ENCODE peak calls at places on chromosomes 3 and 15, in seven cellular contexts. One of them, this sample, is unnamed.

GRCh38 chr3:129619726-129620162 is 13.3 kb upstream of the PLXND1 start:
- DNase-seq in fibroblast of the aortic adventitia: no peak
- DNase-seq in cardiac muscle cell: no peak
- DNase-seq in kidney: peak
- DNase-seq in cardiac fibroblast: no peak
- DNase-seq in upper lobe of right lung: peak
- DNase-seq in neural progenitor cell: no peak
- DNase-seq in this sample: no peak

GRCh38 chr15:90851114-90851513 is 17.3 kb upstream of the FURIN start:
- DNase-seq in cardiac muscle cell: no peak
- DNase-seq in upper lobe of right lung: no peak
- DNase-seq in cardiac fibroblast: no peak
- DNase-seq in kidney: no peak
- DNase-seq in neural progenitor cell: no peak
- DNase-seq in fibroblast of the aortic adventitia: no peak
- DNase-seq in this sample: no peak

GRCh38 chr15:69484837-69485236 is 32.2 kb downstream of the RPLP1 start:
- DNase-seq in cardiac fibroblast: no peak
- DNase-seq in upper lobe of right lung: no peak
- DNase-seq in kidney: peak
- DNase-seq in neural progenitor cell: no peak
- DNase-seq in fibroblast of the aortic adventitia: peak
- DNase-seq in cardiac muscle cell: no peak
- DNase-seq in this sample: no peak

GRCh38 chr3:112629425-112629824 is 11.5 kb downstream of the CCDC80 start:
- DNase-seq in cardiac fibroblast: peak
- DNase-seq in fibroblast of the aortic adventitia: peak
- DNase-seq in upper lobe of right lung: no peak
- DNase-seq in cardiac muscle cell: peak
- DNase-seq in neural progenitor cell: no peak
- DNase-seq in kidney: no peak
- DNase-seq in this sample: peak

GRCh38 chr15:90557147-90557546 is 27.4 kb downstream of the CRTC3 start:
- DNase-seq in upper lobe of right lung: no peak
- DNase-seq in neural progenitor cell: no peak
- DNase-seq in fibroblast of the aortic adventitia: no peak
- DNase-seq in cardiac fibroblast: no peak
- DNase-seq in kidney: no peak
- DNase-seq in cardiac muscle cell: no peak
- DNase-seq in this sample: peak

GRCh38 chr15:31455499-31455898 is 128.9 kb downstream of the KLF13 start:
- DNase-seq in cardiac fibroblast: no peak
- DNase-seq in cardiac muscle cell: no peak
- DNase-seq in kidney: no peak
- DNase-seq in fibroblast of the aortic adventitia: no peak
- DNase-seq in neural progenitor cell: no peak
- DNase-seq in upper lobe of right lung: no peak
- DNase-seq in this sample: peak

GRCh38 chr15:81106560-81106959 is 27.5 kb upstream of the CFAP161 start:
- DNase-seq in fibroblast of the aortic adventitia: peak
- DNase-seq in neural progenitor cell: peak
- DNase-seq in kidney: no peak
- DNase-seq in cardiac muscle cell: peak
- DNase-seq in upper lobe of right lung: no peak
- DNase-seq in cardiac fibroblast: peak
- DNase-seq in this sample: peak

GRCh38 chr3:189680723-189681122 is 49.5 kb downstream of the TP63 start:
- DNase-seq in upper lobe of right lung: no peak
- DNase-seq in neural progenitor cell: no peak
- DNase-seq in cardiac fibroblast: no peak
- DNase-seq in fibroblast of the aortic adventitia: no peak
- DNase-seq in kidney: no peak
- DNase-seq in cardiac muscle cell: no peak
- DNase-seq in this sample: no peak

GRCh38 chr3:111895079-111895478 is 36.0 kb downstream of the PHLDB2 start:
- DNase-seq in cardiac fibroblast: peak
- DNase-seq in kidney: no peak
- DNase-seq in upper lobe of right lung: no peak
- DNase-seq in fibroblast of the aortic adventitia: peak
- DNase-seq in cardiac muscle cell: peak
- DNase-seq in neural progenitor cell: peak
- DNase-seq in this sample: peak

GRCh38 chr3:101518421-101518871 is 5.4 kb upstream of the SENP7 start:
- DNase-seq in fibroblast of the aortic adventitia: no peak
- DNase-seq in cardiac muscle cell: no peak
- DNase-seq in neural progenitor cell: no peak
- DNase-seq in cardiac fibroblast: peak
- DNase-seq in upper lobe of right lung: no peak
- DNase-seq in kidney: no peak
- DNase-seq in this sample: no peak

GRCh38 chr15:101641894-101642293 is 10.3 kb downstream of the TM2D3 start:
- DNase-seq in neural progenitor cell: no peak
- DNase-seq in cardiac muscle cell: no peak
- DNase-seq in fibroblast of the aortic adventitia: no peak
- DNase-seq in kidney: no peak
- DNase-seq in upper lobe of right lung: no peak
- DNase-seq in cardiac fibroblast: peak
- DNase-seq in this sample: peak

GRCh38 chr3:122324871-122325323 is at the start of gene CSTA:
- DNase-seq in cardiac fibroblast: peak
- DNase-seq in upper lobe of right lung: no peak
- DNase-seq in fibroblast of the aortic adventitia: peak
- DNase-seq in cardiac muscle cell: no peak
- DNase-seq in neural progenitor cell: no peak
- DNase-seq in kidney: no peak
- DNase-seq in this sample: peak

GRCh38 chr3:119579366-119580147 is at the start of gene ADPRH:
- DNase-seq in upper lobe of right lung: peak
- DNase-seq in fibroblast of the aortic adventitia: peak
- DNase-seq in neural progenitor cell: peak
- DNase-seq in cardiac fibroblast: peak
- DNase-seq in cardiac muscle cell: peak
- DNase-seq in kidney: peak
- DNase-seq in this sample: peak

GRCh38 chr15:95292790-95293450 is 1037.6 kb upstream of the NR2F2 start:
- DNase-seq in cardiac muscle cell: peak
- DNase-seq in neural progenitor cell: no peak
- DNase-seq in kidney: no peak
- DNase-seq in fibroblast of the aortic adventitia: no peak
- DNase-seq in upper lobe of right lung: no peak
- DNase-seq in cardiac fibroblast: peak
- DNase-seq in this sample: no peak

GRCh38 chr3:13728487-13728886 is 151.4 kb downstream of the WNT7A start:
- DNase-seq in fibroblast of the aortic adventitia: no peak
- DNase-seq in cardiac muscle cell: no peak
- DNase-seq in cardiac fibroblast: no peak
- DNase-seq in kidney: no peak
- DNase-seq in neural progenitor cell: no peak
- DNase-seq in upper lobe of right lung: no peak
- DNase-seq in this sample: no peak

GRCh38 chr3:13723676-13724207 is 156.1 kb downstream of the WNT7A start:
- DNase-seq in kidney: no peak
- DNase-seq in cardiac muscle cell: no peak
- DNase-seq in cardiac fibroblast: no peak
- DNase-seq in fibroblast of the aortic adventitia: no peak
- DNase-seq in upper lobe of right lung: peak
- DNase-seq in neural progenitor cell: no peak
- DNase-seq in this sample: no peak

GRCh38 chr3:13722178-13722577 is 157.7 kb downstream of the WNT7A start:
- DNase-seq in fibroblast of the aortic adventitia: no peak
- DNase-seq in upper lobe of right lung: no peak
- DNase-seq in kidney: no peak
- DNase-seq in neural progenitor cell: no peak
- DNase-seq in cardiac muscle cell: no peak
- DNase-seq in cardiac fibroblast: no peak
- DNase-seq in this sample: no peak

DNA sequence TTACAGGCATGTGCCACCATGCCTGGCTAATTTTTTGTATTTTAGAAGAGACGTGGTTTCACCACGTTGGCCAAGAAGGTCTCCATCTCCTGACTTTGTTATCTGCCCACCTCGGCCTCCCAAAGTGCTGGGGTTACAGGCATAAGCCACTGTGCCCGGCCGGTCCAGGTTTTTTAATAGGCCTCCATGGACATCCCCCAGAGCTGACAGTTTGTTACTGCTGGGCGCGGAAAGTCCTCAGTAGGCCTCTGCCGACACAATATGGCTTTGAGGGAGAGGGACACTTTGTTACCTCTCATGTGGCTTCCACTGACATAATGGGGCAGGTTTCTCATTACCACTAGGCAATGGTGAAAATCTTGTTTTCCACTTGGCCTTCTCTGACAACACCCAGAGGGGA is 152.0 kb downstream of the WNT7A start:
- DNase-seq in neural progenitor cell: no peak
- DNase-seq in cardiac fibroblast: no peak
- DNase-seq in upper lobe of right lung: peak
- DNase-seq in cardiac muscle cell: no peak
- DNase-seq in fibroblast of the aortic adventitia: no peak
- DNase-seq in kidney: peak
- DNase-seq in this sample: no peak
- H3K4me3 ChIP-seq in neural progenitor cell: no peak
- H3K4me3 ChIP-seq in cardiac fibroblast: no peak
- H3K4me3 ChIP-seq in upper lobe of right lung: no peak
- H3K4me3 ChIP-seq in cardiac muscle cell: no peak
- H3K4me3 ChIP-seq in fibroblast of the aortic adventitia: no peak
- H3K4me3 ChIP-seq in kidney: no peak
- H3K4me3 ChIP-seq in this sample: no peak

DNA sequence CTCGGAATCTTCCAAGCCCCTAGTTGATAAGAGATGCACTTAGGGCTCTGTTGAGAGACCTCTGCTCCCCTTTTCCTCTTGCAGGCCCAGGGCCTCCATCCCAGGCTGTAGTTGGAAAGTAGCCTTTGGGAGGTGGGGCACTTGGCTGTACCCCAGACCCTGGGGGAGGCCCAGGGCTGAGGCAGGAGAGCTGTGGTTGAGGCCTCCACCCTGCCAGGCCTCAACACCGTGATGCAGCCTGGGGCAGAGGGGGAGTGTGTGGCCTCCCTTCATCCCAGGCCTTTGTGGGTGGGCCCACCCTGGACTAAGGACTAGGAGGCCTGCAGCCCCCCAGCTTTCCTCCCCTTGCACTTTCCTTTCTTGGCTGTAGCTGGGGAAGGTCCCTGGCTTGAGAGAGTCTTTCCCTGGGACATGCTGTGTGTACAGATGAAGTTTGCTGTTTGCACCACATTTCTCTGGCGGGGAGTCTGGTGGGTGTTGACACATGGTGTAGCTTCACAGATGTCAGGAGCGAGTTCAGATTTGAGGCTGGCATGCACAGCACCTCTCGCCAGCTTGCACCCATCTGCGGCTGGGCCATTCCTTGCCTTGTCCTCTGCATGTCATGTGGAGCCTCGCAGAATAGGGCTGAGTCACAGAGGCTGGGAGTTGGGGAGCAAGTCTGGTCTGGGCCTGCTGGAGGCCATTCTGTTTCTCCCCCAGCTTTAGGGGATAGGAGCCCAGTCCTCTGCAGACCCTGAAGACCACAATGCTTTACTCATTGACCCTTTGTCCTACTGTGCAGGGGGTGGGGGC is 13.7 kb downstream of the PLEKHO2 start:
- DNase-seq in fibroblast of the aortic adventitia: peak
- DNase-seq in kidney: peak
- DNase-seq in cardiac muscle cell: no peak
- DNase-seq in upper lobe of right lung: no peak
- DNase-seq in neural progenitor cell: peak
- DNase-seq in cardiac fibroblast: peak
- DNase-seq in this sample: peak
- TF ChIP-seq CTCF in fibroblast of the aortic adventitia: no peak
- TF ChIP-seq CTCF in kidney: no peak
- TF ChIP-seq CTCF in cardiac muscle cell: no peak
- TF ChIP-seq CTCF in upper lobe of right lung: no peak
- TF ChIP-seq CTCF in neural progenitor cell: no peak
- TF ChIP-seq CTCF in cardiac fibroblast: no peak
- TF ChIP-seq CTCF in this sample: no peak

GRCh38 chr3:156628836-156629618 is 45.4 kb upstream of the TIPARP start:
- DNase-seq in kidney: no peak
- DNase-seq in cardiac muscle cell: no peak
- DNase-seq in neural progenitor cell: no peak
- DNase-seq in fibroblast of the aortic adventitia: no peak
- DNase-seq in cardiac fibroblast: peak
- DNase-seq in upper lobe of right lung: no peak
- DNase-seq in this sample: no peak

GRCh38 chr3:156630773-156631093 is 43.7 kb upstream of the TIPARP start:
- DNase-seq in neural progenitor cell: no peak
- DNase-seq in cardiac fibroblast: no peak
- DNase-seq in kidney: no peak
- DNase-seq in cardiac muscle cell: no peak
- DNase-seq in fibroblast of the aortic adventitia: no peak
- DNase-seq in upper lobe of right lung: no peak
- DNase-seq in this sample: no peak

GRCh38 chr3:156631323-156631722 is 43.1 kb upstream of the TIPARP start:
- DNase-seq in fibroblast of the aortic adventitia: no peak
- DNase-seq in cardiac fibroblast: no peak
- DNase-seq in neural progenitor cell: no peak
- DNase-seq in kidney: no peak
- DNase-seq in cardiac muscle cell: no peak
- DNase-seq in upper lobe of right lung: no peak
- DNase-seq in this sample: no peak

GRCh38 chr3:156628095-156628690 is 46.2 kb upstream of the TIPARP start:
- DNase-seq in upper lobe of right lung: no peak
- DNase-seq in cardiac fibroblast: peak
- DNase-seq in cardiac muscle cell: no peak
- DNase-seq in neural progenitor cell: no peak
- DNase-seq in kidney: no peak
- DNase-seq in fibroblast of the aortic adventitia: peak
- DNase-seq in this sample: no peak

DNA sequence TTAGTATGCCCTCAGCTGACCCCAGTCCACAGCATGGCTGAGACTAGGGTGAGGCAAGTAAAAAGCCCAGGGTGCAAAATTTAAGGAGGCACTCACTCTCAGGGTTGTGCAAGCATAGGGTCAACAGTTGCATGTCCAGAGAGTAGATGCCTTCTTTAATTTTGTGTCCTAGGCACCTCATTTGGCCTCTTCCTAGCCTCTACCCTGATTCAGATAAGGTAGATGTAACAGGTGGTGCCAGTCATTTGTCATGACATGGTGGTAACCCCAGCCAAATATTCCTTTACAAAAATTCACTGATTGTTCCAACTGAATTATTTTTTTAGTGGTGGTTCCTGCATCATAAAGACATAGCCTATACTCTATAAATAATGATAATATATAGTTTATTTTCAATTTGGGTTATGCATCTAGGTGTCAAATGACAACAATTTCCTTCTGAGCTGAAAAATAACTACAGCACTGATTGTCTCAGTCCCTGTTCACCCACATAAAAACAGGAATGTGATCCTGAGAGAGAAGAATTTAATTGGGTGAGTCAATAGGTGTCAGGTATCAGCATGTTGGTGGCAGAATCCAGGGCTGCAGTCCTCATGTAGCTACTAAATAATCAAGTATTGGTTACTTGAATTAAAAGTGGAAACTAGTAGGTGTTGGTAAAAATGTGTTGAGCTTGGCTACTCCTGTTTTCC is 44.2 kb upstream of the TIPARP start:
- DNase-seq in kidney: no peak
- DNase-seq in fibroblast of the aortic adventitia: peak
- DNase-seq in upper lobe of right lung: no peak
- DNase-seq in cardiac muscle cell: no peak
- DNase-seq in cardiac fibroblast: no peak
- DNase-seq in neural progenitor cell: peak
- DNase-seq in this sample: peak
- H3K4me3 ChIP-seq in kidney: no peak
- H3K4me3 ChIP-seq in fibroblast of the aortic adventitia: no peak
- H3K4me3 ChIP-seq in upper lobe of right lung: no peak
- H3K4me3 ChIP-seq in cardiac muscle cell: no peak
- H3K4me3 ChIP-seq in cardiac fibroblast: no peak
- H3K4me3 ChIP-seq in neural progenitor cell: no peak
- H3K4me3 ChIP-seq in this sample: no peak

GRCh38 chr3:107512108-107512507 is 10.7 kb upstream of the BBX start:
- DNase-seq in fibroblast of the aortic adventitia: no peak
- DNase-seq in neural progenitor cell: no peak
- DNase-seq in upper lobe of right lung: no peak
- DNase-seq in cardiac muscle cell: no peak
- DNase-seq in cardiac fibroblast: peak
- DNase-seq in kidney: no peak
- DNase-seq in this sample: no peak
- TF ChIP-seq CTCF in fibroblast of the aortic adventitia: no peak
- TF ChIP-seq CTCF in neural progenitor cell: peak
- TF ChIP-seq CTCF in upper lobe of right lung: no peak
- TF ChIP-seq CTCF in cardiac muscle cell: peak
- TF ChIP-seq CTCF in cardiac fibroblast: no peak
- TF ChIP-seq CTCF in kidney: no peak
- TF ChIP-seq CTCF in this sample: peak

This sample was measured in AG10803.